ENCODE peak calls at places on chromosomes 1 and 21, in six cellular contexts. One of them, this sample, is unnamed.

GRCh38 chr1:173099166-173099565 is 48.4 kb upstream of the TNFSF18 start:
- DNase-seq in Ammon's horn: no peak
- DNase-seq in left ventricle myocardium superior: no peak
- DNase-seq in stimulated activated CD4-positive, alpha-beta T cell treated with anti-CD3 and anti-CD28 coated beads, Interleukin-12 subunit alpha, Interleukin-12 subunit beta, amount 100 ng/mL, for 4 hours: no peak
- DNase-seq in natural killer cell treated with Interleukin-12 subunit alpha and Interleukin-12 subunit beta and Interleukin-15 and Interleukin-18, amount 100 ng/mL, for 72 hours: no peak
- DNase-seq in nephron progenitor cell: no peak
- DNase-seq in this sample: no peak

GRCh38 chr1:14689996-14690614 is 91.6 kb downstream of the KAZN start:
- DNase-seq in Ammon's horn: peak; percentile 23
- DNase-seq in left ventricle myocardium superior: no peak
- DNase-seq in stimulated activated CD4-positive, alpha-beta T cell treated with anti-CD3 and anti-CD28 coated beads, Interleukin-12 subunit alpha, Interleukin-12 subunit beta, amount 100 ng/mL, for 4 hours: no peak
- DNase-seq in natural killer cell treated with Interleukin-12 subunit alpha and Interleukin-12 subunit beta and Interleukin-15 and Interleukin-18, amount 100 ng/mL, for 72 hours: no peak
- DNase-seq in nephron progenitor cell: no peak
- DNase-seq in this sample: no peak

GRCh38 chr21:37071561-37072238 is 1.2 kb downstream of the PIGP start:
- DNase-seq in Ammon's horn: peak; percentile 51
- DNase-seq in left ventricle myocardium superior: peak; percentile 52
- DNase-seq in stimulated activated CD4-positive, alpha-beta T cell treated with anti-CD3 and anti-CD28 coated beads, Interleukin-12 subunit alpha, Interleukin-12 subunit beta, amount 100 ng/mL, for 4 hours: no peak
- DNase-seq in natural killer cell treated with Interleukin-12 subunit alpha and Interleukin-12 subunit beta and Interleukin-15 and Interleukin-18, amount 100 ng/mL, for 72 hours: no peak
- DNase-seq in nephron progenitor cell: no peak
- DNase-seq in this sample: peak; percentile 63

GRCh38 chr21:14114251-14114650 is 96.5 kb downstream of the LIPI start:
- DNase-seq in Ammon's horn: no peak
- DNase-seq in left ventricle myocardium superior: no peak
- DNase-seq in stimulated activated CD4-positive, alpha-beta T cell treated with anti-CD3 and anti-CD28 coated beads, Interleukin-12 subunit alpha, Interleukin-12 subunit beta, amount 100 ng/mL, for 4 hours: no peak
- DNase-seq in natural killer cell treated with Interleukin-12 subunit alpha and Interleukin-12 subunit beta and Interleukin-15 and Interleukin-18, amount 100 ng/mL, for 72 hours: no peak
- DNase-seq in nephron progenitor cell: no peak
- DNase-seq in this sample: no peak

GRCh38 chr1:115090956-115091355 is 1.7 kb upstream of the TSPAN2 start:
- DNase-seq in Ammon's horn: no peak
- DNase-seq in left ventricle myocardium superior: no peak
- DNase-seq in stimulated activated CD4-positive, alpha-beta T cell treated with anti-CD3 and anti-CD28 coated beads, Interleukin-12 subunit alpha, Interleukin-12 subunit beta, amount 100 ng/mL, for 4 hours: no peak
- DNase-seq in natural killer cell treated with Interleukin-12 subunit alpha and Interleukin-12 subunit beta and Interleukin-15 and Interleukin-18, amount 100 ng/mL, for 72 hours: no peak
- DNase-seq in nephron progenitor cell: no peak
- DNase-seq in this sample: no peak

GRCh38 chr1:78114034-78114956 is 68.5 kb downstream of the GIPC2 start:
- DNase-seq in Ammon's horn: peak; percentile 69
- DNase-seq in left ventricle myocardium superior: peak; percentile 32
- DNase-seq in stimulated activated CD4-positive, alpha-beta T cell treated with anti-CD3 and anti-CD28 coated beads, Interleukin-12 subunit alpha, Interleukin-12 subunit beta, amount 100 ng/mL, for 4 hours: peak; percentile 30
- DNase-seq in natural killer cell treated with Interleukin-12 subunit alpha and Interleukin-12 subunit beta and Interleukin-15 and Interleukin-18, amount 100 ng/mL, for 72 hours: no peak
- DNase-seq in nephron progenitor cell: peak; percentile 55
- DNase-seq in this sample: peak; percentile 83

GRCh38 chr1:77582905-77583304 is 99.6 kb downstream of the ZZZ3 start:
- DNase-seq in Ammon's horn: no peak
- DNase-seq in left ventricle myocardium superior: no peak
- DNase-seq in stimulated activated CD4-positive, alpha-beta T cell treated with anti-CD3 and anti-CD28 coated beads, Interleukin-12 subunit alpha, Interleukin-12 subunit beta, amount 100 ng/mL, for 4 hours: no peak
- DNase-seq in natural killer cell treated with Interleukin-12 subunit alpha and Interleukin-12 subunit beta and Interleukin-15 and Interleukin-18, amount 100 ng/mL, for 72 hours: no peak
- DNase-seq in nephron progenitor cell: no peak
- DNase-seq in this sample: no peak

GRCh38 chr1:224433041-224433670 is 1.4 kb downstream of the WDR26 start:
- DNase-seq in Ammon's horn: peak; percentile 36
- DNase-seq in left ventricle myocardium superior: no peak
- DNase-seq in stimulated activated CD4-positive, alpha-beta T cell treated with anti-CD3 and anti-CD28 coated beads, Interleukin-12 subunit alpha, Interleukin-12 subunit beta, amount 100 ng/mL, for 4 hours: no peak
- DNase-seq in natural killer cell treated with Interleukin-12 subunit alpha and Interleukin-12 subunit beta and Interleukin-15 and Interleukin-18, amount 100 ng/mL, for 72 hours: no peak
- DNase-seq in nephron progenitor cell: peak; percentile 50
- DNase-seq in this sample: no peak

GRCh38 chr1:154856049-154856448 is 14.0 kb downstream of the KCNN3 start:
- DNase-seq in Ammon's horn: no peak
- DNase-seq in left ventricle myocardium superior: peak; percentile 73
- DNase-seq in stimulated activated CD4-positive, alpha-beta T cell treated with anti-CD3 and anti-CD28 coated beads, Interleukin-12 subunit alpha, Interleukin-12 subunit beta, amount 100 ng/mL, for 4 hours: no peak
- DNase-seq in natural killer cell treated with Interleukin-12 subunit alpha and Interleukin-12 subunit beta and Interleukin-15 and Interleukin-18, amount 100 ng/mL, for 72 hours: no peak
- DNase-seq in nephron progenitor cell: no peak
- DNase-seq in this sample: peak; percentile 90